ENCODE peak calls at places on chromosomes 3 and 15, in eight cellular contexts. D is brain microvascular endothelial cell; A is NCI-H82; L is keratinocyte; E is GM12892; K is cerebellum; W is activated naive CD4-positive, alpha-beta T cell treated with anti-CD3 and anti-CD28 coated beads, Interleukin-2, amount 10 ng/mL, durations not matched to agents 7 days and 5 days; X is HFFc6. V is an unnamed sample.

GRCh38 chr3:51974963-51975856 is at the start of gene ABHD14A:
- DNase-seq in D (no peak), A (peak; percentile 69), L (peak; percentile 36), E (peak; percentile 94), K (peak; percentile 92), W (peak; percentile 80), X (peak; percentile 45), V (peak; percentile 63)

GRCh38 chr3:188170461-188171459 is 16.8 kb downstream of the LPP start:
- DNase-seq in D (no peak), A (no peak), L (no peak), E (no peak), K (no peak), W (peak; percentile 57), X (no peak), V (no peak)

GRCh38 chr15:48823237-48823636 is 12.4 kb upstream of the CEP152 start:
- DNase-seq in D (peak; percentile 51), A (no peak), L (no peak), E (no peak), K (no peak), W (no peak), X (peak; percentile 32), V (no peak)

GRCh38 chr3:174495231-174495755 is 363.8 kb upstream of the NAALADL2 start:
- DNase-seq in D (peak; percentile 3), A (no peak), L (no peak), E (no peak), K (no peak), W (no peak), X (no peak), V (peak; percentile 45)

GRCh38 chr3:142272200-142272891 is 47.0 kb upstream of the GK5 start:
- DNase-seq in D (no peak), A (no peak), L (no peak), E (no peak), K (no peak), W (no peak), X (no peak), V (no peak)

GRCh38 chr3:153070153-153070868 is 91.7 kb upstream of the RAP2B start:
- DNase-seq in D (peak; percentile 51), A (no peak), L (no peak), E (no peak), K (no peak), W (no peak), X (peak; percentile 52), V (peak; percentile 84)

GRCh38 chr3:65126527-65127440 is 439.0 kb upstream of the ADAMTS9 start:
- DNase-seq in D (no peak), A (no peak), L (peak; percentile 46), E (no peak), K (no peak), W (no peak), X (no peak), V (peak; percentile 90)

GRCh38 chr3:16190704-16191103 is 16.2 kb downstream of the GALNT15 start:
- DNase-seq in D (no peak), A (no peak), L (no peak), E (no peak), K (no peak), W (no peak), X (no peak), V (no peak)

GRCh38 chr3:83063457-83063856 is 1302.0 kb upstream of the GBE1 start:
- DNase-seq in D (peak; percentile 23), A (no peak), L (no peak), E (no peak), K (no peak), W (no peak), X (no peak), V (no peak)

GRCh38 chr3:62749130-62749529 is 126.1 kb downstream of the CADPS start:
- DNase-seq in D (no peak), A (no peak), L (no peak), E (no peak), K (no peak), W (no peak), X (no peak), V (no peak)